ENCODE peak calls at places on chromosomes 1 and 21, in eight cellular contexts. X, K, C, Z, I, V, H and O are unnamed samples.

GRCh38 chr1:51044834-51045233 is 57.2 kb upstream of the C1orf185 start:
- DNase-seq in K (no peak), Z (peak), C (no peak), V (no peak), H (peak), I (no peak), X (no peak), O (no peak)

GRCh38 chr1:157045251-157046218 is at the start of gene ARHGEF11:
- DNase-seq in V (peak), H (peak), X (no peak), I (peak), Z (peak), C (peak), K (peak), O (peak)

GRCh38 chr1:236033336-236033735 is 31.6 kb downstream of the NID1 start:
- DNase-seq in I (no peak), K (no peak), X (no peak), H (no peak), V (no peak), C (no peak), Z (no peak), O (no peak)

GRCh38 chr1:13899856-13900255 is 199.9 kb downstream of the PRDM2 start:
- DNase-seq in C (no peak), V (peak), H (peak), X (no peak), Z (peak), I (no peak), K (no peak), O (no peak)

GRCh38 chr1:36351222-36351977 is 28.0 kb upstream of the EVA1B start:
- DNase-seq in X (no peak), H (peak), Z (peak), V (peak), I (no peak), K (peak), C (peak), O (peak)

GRCh38 chr1:30663596-30664091 is 59.7 kb downstream of the MATN1 start:
- DNase-seq in C (no peak), V (no peak), K (no peak), I (no peak), X (no peak), H (no peak), Z (no peak), O (no peak)

GRCh38 chr1:27634982-27635362 is at the start of gene FGR:
- DNase-seq in K (no peak), C (no peak), I (no peak), H (no peak), X (no peak), Z (no peak), V (no peak), O (no peak)

GRCh38 chr1:159854693-159855192 is 7.7 kb downstream of the VSIG8 start:
- DNase-seq in I (peak), C (peak), V (peak), X (peak), H (peak), Z (peak), K (no peak), O (peak)

GRCh38 chr1:145719230-145720079 is at the start of gene CD160:
- DNase-seq in X (no peak), K (no peak), I (no peak), Z (no peak), V (no peak), H (no peak), C (no peak), O (no peak)

GRCh38 chr21:15483138-15483780 is 246.5 kb upstream of the USP25 start:
- DNase-seq in V (peak), X (peak), H (peak), I (peak), C (peak), K (peak), Z (peak), O (peak)

GRCh38 chr1:65724151-65724550 is 68.5 kb upstream of the PDE4B start:
- DNase-seq in X (no peak), V (no peak), I (no peak), H (no peak), Z (no peak), C (no peak), K (no peak), O (no peak)

GRCh38 chr1:31934706-31935629 is 3.2 kb downstream of the PTP4A2 start:
- DNase-seq in I (no peak), Z (peak), C (peak), K (no peak), H (peak), X (no peak), V (no peak), O (no peak)

GRCh38 chr1:243349128-243349527 is 93.3 kb downstream of the SDCCAG8 start:
- DNase-seq in V (no peak), C (no peak), K (no peak), Z (no peak), I (no peak), H (no peak), X (no peak), O (no peak)